ENCODE peak calls at places on chromosomes 5 and 9, in seven cellular contexts. O, V, A, S, B, K and R are unnamed samples.

GRCh38 chr9:113770396-113770795 is 105.7 kb upstream of the ZNF618 start:
- DNase-seq in O (no peak), V (no peak), A (no peak), S (no peak), B (no peak), K (no peak), R (no peak)

GRCh38 chr9:113215142-113215541 is 5.9 kb downstream of the FKBP15 start:
- DNase-seq in O (no peak), V (no peak), A (no peak), S (peak), B (no peak), K (no peak), R (no peak)

GRCh38 chr5:149809919-149810691 is 80.0 kb downstream of the PPARGC1B start:
- DNase-seq in O (no peak), V (no peak), A (no peak), S (no peak), B (no peak), K (no peak), R (no peak)

GRCh38 chr9:20848490-20848889 is 164.4 kb downstream of the FOCAD start:
- DNase-seq in O (no peak), V (no peak), A (no peak), S (no peak), B (no peak), K (no peak), R (no peak)

GRCh38 chr9:98635374-98635773 is 73.4 kb downstream of the GABBR2 start:
- DNase-seq in O (no peak), V (no peak), A (no peak), S (no peak), B (no peak), K (no peak), R (no peak)

GRCh38 chr9:74777136-74777879 is 110.4 kb downstream of the TRPM6 start:
- DNase-seq in O (peak), V (peak), A (peak), S (peak), B (peak), K (peak), R (peak)

GRCh38 chr9:4079346-4079745 is 220.5 kb downstream of the GLIS3 start:
- DNase-seq in O (no peak), V (no peak), A (no peak), S (no peak), B (no peak), K (no peak), R (no peak)

GRCh38 chr9:89422151-89422918 is 75.6 kb downstream of the SEMA4D start:
- DNase-seq in O (no peak), V (no peak), A (peak), S (no peak), B (no peak), K (no peak), R (peak)

GRCh38 chr9:123339666-123340414 is 16.2 kb upstream of the CRB2 start:
- DNase-seq in O (no peak), V (no peak), A (peak), S (peak), B (no peak), K (no peak), R (peak)

GRCh38 chr9:105438136-105438839 is 9.5 kb upstream of the FSD1L start:
- DNase-seq in O (no peak), V (no peak), A (no peak), S (no peak), B (no peak), K (no peak), R (no peak)

GRCh38 chr9:7154003-7154619 is 396.3 kb downstream of the KDM4C start:
- DNase-seq in O (no peak), V (no peak), A (no peak), S (no peak), B (no peak), K (no peak), R (no peak)

GRCh38 chr5:87069974-87070608 is 197.6 kb upstream of the RASA1 start:
- DNase-seq in O (peak), V (no peak), A (no peak), S (peak), B (no peak), K (peak), R (no peak)

GRCh38 chr9:121399883-121400607 is 30.0 kb upstream of the STOM start:
- DNase-seq in O (peak), V (no peak), A (no peak), S (peak), B (no peak), K (peak), R (no peak)

GRCh38 chr5:113371788-113372196 is 63.0 kb downstream of the TSSK1B start:
- DNase-seq in O (no peak), V (no peak), A (no peak), S (peak), B (no peak), K (peak), R (no peak)

GRCh38 chr5:140292212-140293040 is 10.5 kb downstream of the PFDN1 start:
- DNase-seq in O (no peak), V (no peak), A (no peak), S (no peak), B (no peak), K (no peak), R (no peak)

GRCh38 chr5:178213748-178214151 is 9.4 kb downstream of the HNRNPAB start:
- DNase-seq in O (no peak), V (peak), A (no peak), S (peak), B (no peak), K (no peak), R (no peak)

GRCh38 chr5:4124201-4124852 is 528.7 kb downstream of the IRX1 start:
- DNase-seq in O (no peak), V (no peak), A (no peak), S (no peak), B (no peak), K (no peak), R (no peak)

GRCh38 chr9:20630241-20630943 is 8.1 kb upstream of the MLLT3 start:
- DNase-seq in O (no peak), V (no peak), A (no peak), S (no peak), B (no peak), K (no peak), R (no peak)

GRCh38 chr5:39762761-39763160 is 338.0 kb upstream of the DAB2 start:
- DNase-seq in O (no peak), V (no peak), A (no peak), S (no peak), B (no peak), K (no peak), R (no peak)